ENCODE peak calls at places on chromosome 3, in six cellular contexts. One of them, this sample, is unnamed.

GRCh38 chr3:191170097-191170496 is 28.9 kb upstream of the OSTN start:
- DNase-seq in cardiac fibroblast: no peak
- DNase-seq in nephron progenitor cell: no peak
- DNase-seq in stimulated activated naive CD8-positive, alpha-beta T cell treated with anti-CD3 and anti-CD28 coated beads, Interleukin-15, amount 100 ng/mL, for 72 hours: no peak
- DNase-seq in SW 1271: no peak
- DNase-seq in stimulated activated CD4-positive, alpha-beta T cell treated with anti-CD3 and anti-CD28 coated beads, Interleukin-2, amount 100 ng/mL, for 48 hours: no peak
- DNase-seq in this sample: no peak

GRCh38 chr3:188578579-188579363 is 424.8 kb downstream of the LPP start:
- DNase-seq in cardiac fibroblast: peak; percentile 93
- DNase-seq in nephron progenitor cell: no peak
- DNase-seq in stimulated activated naive CD8-positive, alpha-beta T cell treated with anti-CD3 and anti-CD28 coated beads, Interleukin-15, amount 100 ng/mL, for 72 hours: no peak
- DNase-seq in SW 1271: no peak
- DNase-seq in stimulated activated CD4-positive, alpha-beta T cell treated with anti-CD3 and anti-CD28 coated beads, Interleukin-2, amount 100 ng/mL, for 48 hours: no peak
- DNase-seq in this sample: peak; percentile 33

GRCh38 chr3:179067839-179068238 is 3.8 kb downstream of the ZMAT3 start:
- DNase-seq in cardiac fibroblast: peak; percentile 8
- DNase-seq in nephron progenitor cell: no peak
- DNase-seq in stimulated activated naive CD8-positive, alpha-beta T cell treated with anti-CD3 and anti-CD28 coated beads, Interleukin-15, amount 100 ng/mL, for 72 hours: no peak
- DNase-seq in SW 1271: no peak
- DNase-seq in stimulated activated CD4-positive, alpha-beta T cell treated with anti-CD3 and anti-CD28 coated beads, Interleukin-2, amount 100 ng/mL, for 48 hours: no peak
- DNase-seq in this sample: peak; percentile 78

GRCh38 chr3:30686176-30686575 is 79.8 kb downstream of the TGFBR2 start:
- DNase-seq in cardiac fibroblast: no peak
- DNase-seq in nephron progenitor cell: no peak
- DNase-seq in stimulated activated naive CD8-positive, alpha-beta T cell treated with anti-CD3 and anti-CD28 coated beads, Interleukin-15, amount 100 ng/mL, for 72 hours: no peak
- DNase-seq in SW 1271: no peak
- DNase-seq in stimulated activated CD4-positive, alpha-beta T cell treated with anti-CD3 and anti-CD28 coated beads, Interleukin-2, amount 100 ng/mL, for 48 hours: no peak
- DNase-seq in this sample: no peak

GRCh38 chr3:53890726-53891499 is 746 bp downstream of the SELENOK start:
- DNase-seq in cardiac fibroblast: peak; percentile 29
- DNase-seq in nephron progenitor cell: no peak
- DNase-seq in stimulated activated naive CD8-positive, alpha-beta T cell treated with anti-CD3 and anti-CD28 coated beads, Interleukin-15, amount 100 ng/mL, for 72 hours: peak; percentile 24
- DNase-seq in SW 1271: no peak
- DNase-seq in stimulated activated CD4-positive, alpha-beta T cell treated with anti-CD3 and anti-CD28 coated beads, Interleukin-2, amount 100 ng/mL, for 48 hours: peak; percentile 15
- DNase-seq in this sample: peak; percentile 49

GRCh38 chr3:175477651-175478224 is 618.6 kb downstream of the NAALADL2 start:
- DNase-seq in cardiac fibroblast: no peak
- DNase-seq in nephron progenitor cell: no peak
- DNase-seq in stimulated activated naive CD8-positive, alpha-beta T cell treated with anti-CD3 and anti-CD28 coated beads, Interleukin-15, amount 100 ng/mL, for 72 hours: no peak
- DNase-seq in SW 1271: no peak
- DNase-seq in stimulated activated CD4-positive, alpha-beta T cell treated with anti-CD3 and anti-CD28 coated beads, Interleukin-2, amount 100 ng/mL, for 48 hours: no peak
- DNase-seq in this sample: no peak

GRCh38 chr3:111762535-111762934 is 96.5 kb upstream of the PHLDB2 start:
- DNase-seq in cardiac fibroblast: no peak
- DNase-seq in nephron progenitor cell: no peak
- DNase-seq in stimulated activated naive CD8-positive, alpha-beta T cell treated with anti-CD3 and anti-CD28 coated beads, Interleukin-15, amount 100 ng/mL, for 72 hours: no peak
- DNase-seq in SW 1271: no peak
- DNase-seq in stimulated activated CD4-positive, alpha-beta T cell treated with anti-CD3 and anti-CD28 coated beads, Interleukin-2, amount 100 ng/mL, for 48 hours: no peak
- DNase-seq in this sample: no peak

GRCh38 chr3:21894459-21895083 is 143.6 kb upstream of the ZNF385D start:
- DNase-seq in cardiac fibroblast: peak; percentile 65
- DNase-seq in nephron progenitor cell: peak; percentile 7
- DNase-seq in stimulated activated naive CD8-positive, alpha-beta T cell treated with anti-CD3 and anti-CD28 coated beads, Interleukin-15, amount 100 ng/mL, for 72 hours: no peak
- DNase-seq in SW 1271: peak; percentile 47
- DNase-seq in stimulated activated CD4-positive, alpha-beta T cell treated with anti-CD3 and anti-CD28 coated beads, Interleukin-2, amount 100 ng/mL, for 48 hours: no peak
- DNase-seq in this sample: peak; percentile 58

GRCh38 chr3:6644070-6644929 is 216.6 kb upstream of the GRM7 start:
- DNase-seq in cardiac fibroblast: no peak
- DNase-seq in nephron progenitor cell: no peak
- DNase-seq in stimulated activated naive CD8-positive, alpha-beta T cell treated with anti-CD3 and anti-CD28 coated beads, Interleukin-15, amount 100 ng/mL, for 72 hours: no peak
- DNase-seq in SW 1271: no peak
- DNase-seq in stimulated activated CD4-positive, alpha-beta T cell treated with anti-CD3 and anti-CD28 coated beads, Interleukin-2, amount 100 ng/mL, for 48 hours: no peak
- DNase-seq in this sample: no peak

GRCh38 chr3:115436767-115437301 is 186.5 kb upstream of the GAP43 start:
- DNase-seq in cardiac fibroblast: peak; percentile 97
- DNase-seq in nephron progenitor cell: no peak
- DNase-seq in stimulated activated naive CD8-positive, alpha-beta T cell treated with anti-CD3 and anti-CD28 coated beads, Interleukin-15, amount 100 ng/mL, for 72 hours: no peak
- DNase-seq in SW 1271: peak; percentile 5
- DNase-seq in stimulated activated CD4-positive, alpha-beta T cell treated with anti-CD3 and anti-CD28 coated beads, Interleukin-2, amount 100 ng/mL, for 48 hours: no peak
- DNase-seq in this sample: peak; percentile 52

GRCh38 chr3:83230376-83230775 is 1468.9 kb upstream of the GBE1 start:
- DNase-seq in cardiac fibroblast: no peak
- DNase-seq in nephron progenitor cell: no peak
- DNase-seq in stimulated activated naive CD8-positive, alpha-beta T cell treated with anti-CD3 and anti-CD28 coated beads, Interleukin-15, amount 100 ng/mL, for 72 hours: no peak
- DNase-seq in SW 1271: no peak
- DNase-seq in stimulated activated CD4-positive, alpha-beta T cell treated with anti-CD3 and anti-CD28 coated beads, Interleukin-2, amount 100 ng/mL, for 48 hours: no peak
- DNase-seq in this sample: no peak

GRCh38 chr3:99542771-99543518 is 95.4 kb upstream of the COL8A1 start:
- DNase-seq in cardiac fibroblast: peak; percentile 70
- DNase-seq in nephron progenitor cell: no peak
- DNase-seq in stimulated activated naive CD8-positive, alpha-beta T cell treated with anti-CD3 and anti-CD28 coated beads, Interleukin-15, amount 100 ng/mL, for 72 hours: no peak
- DNase-seq in SW 1271: peak; percentile 79
- DNase-seq in stimulated activated CD4-positive, alpha-beta T cell treated with anti-CD3 and anti-CD28 coated beads, Interleukin-2, amount 100 ng/mL, for 48 hours: no peak
- DNase-seq in this sample: no peak

GRCh38 chr3:12659316-12660015 is 4.5 kb downstream of the RAF1 start:
- DNase-seq in cardiac fibroblast: no peak
- DNase-seq in nephron progenitor cell: no peak
- DNase-seq in stimulated activated naive CD8-positive, alpha-beta T cell treated with anti-CD3 and anti-CD28 coated beads, Interleukin-15, amount 100 ng/mL, for 72 hours: no peak
- DNase-seq in SW 1271: no peak
- DNase-seq in stimulated activated CD4-positive, alpha-beta T cell treated with anti-CD3 and anti-CD28 coated beads, Interleukin-2, amount 100 ng/mL, for 48 hours: no peak
- DNase-seq in this sample: no peak

GRCh38 chr3:14646150-14646573 is 5.4 kb upstream of the CCDC174 start:
- DNase-seq in cardiac fibroblast: no peak
- DNase-seq in nephron progenitor cell: no peak
- DNase-seq in stimulated activated naive CD8-positive, alpha-beta T cell treated with anti-CD3 and anti-CD28 coated beads, Interleukin-15, amount 100 ng/mL, for 72 hours: no peak
- DNase-seq in SW 1271: no peak
- DNase-seq in stimulated activated CD4-positive, alpha-beta T cell treated with anti-CD3 and anti-CD28 coated beads, Interleukin-2, amount 100 ng/mL, for 48 hours: no peak
- DNase-seq in this sample: no peak

GRCh38 chr3:5298453-5298852 is 110.9 kb downstream of the EDEM1 start:
- DNase-seq in cardiac fibroblast: no peak
- DNase-seq in nephron progenitor cell: no peak
- DNase-seq in stimulated activated naive CD8-positive, alpha-beta T cell treated with anti-CD3 and anti-CD28 coated beads, Interleukin-15, amount 100 ng/mL, for 72 hours: no peak
- DNase-seq in SW 1271: no peak
- DNase-seq in stimulated activated CD4-positive, alpha-beta T cell treated with anti-CD3 and anti-CD28 coated beads, Interleukin-2, amount 100 ng/mL, for 48 hours: no peak
- DNase-seq in this sample: no peak

GRCh38 chr3:112084980-112085697 is 1.1 kb upstream of the C3orf52 start:
- DNase-seq in cardiac fibroblast: no peak
- DNase-seq in nephron progenitor cell: no peak
- DNase-seq in stimulated activated naive CD8-positive, alpha-beta T cell treated with anti-CD3 and anti-CD28 coated beads, Interleukin-15, amount 100 ng/mL, for 72 hours: no peak
- DNase-seq in SW 1271: no peak
- DNase-seq in stimulated activated CD4-positive, alpha-beta T cell treated with anti-CD3 and anti-CD28 coated beads, Interleukin-2, amount 100 ng/mL, for 48 hours: no peak
- DNase-seq in this sample: no peak

GRCh38 chr3:6189384-6189783 is 671.5 kb upstream of the GRM7 start:
- DNase-seq in cardiac fibroblast: no peak
- DNase-seq in nephron progenitor cell: no peak
- DNase-seq in stimulated activated naive CD8-positive, alpha-beta T cell treated with anti-CD3 and anti-CD28 coated beads, Interleukin-15, amount 100 ng/mL, for 72 hours: no peak
- DNase-seq in SW 1271: no peak
- DNase-seq in stimulated activated CD4-positive, alpha-beta T cell treated with anti-CD3 and anti-CD28 coated beads, Interleukin-2, amount 100 ng/mL, for 48 hours: no peak
- DNase-seq in this sample: no peak

GRCh38 chr3:159734681-159735080 is 254.0 kb upstream of the IL12A start:
- DNase-seq in cardiac fibroblast: no peak
- DNase-seq in nephron progenitor cell: no peak
- DNase-seq in stimulated activated naive CD8-positive, alpha-beta T cell treated with anti-CD3 and anti-CD28 coated beads, Interleukin-15, amount 100 ng/mL, for 72 hours: no peak
- DNase-seq in SW 1271: no peak
- DNase-seq in stimulated activated CD4-positive, alpha-beta T cell treated with anti-CD3 and anti-CD28 coated beads, Interleukin-2, amount 100 ng/mL, for 48 hours: no peak
- DNase-seq in this sample: no peak

GRCh38 chr3:164040991-164041390 is 1037.3 kb downstream of the SI start:
- DNase-seq in cardiac fibroblast: no peak
- DNase-seq in nephron progenitor cell: no peak
- DNase-seq in stimulated activated naive CD8-positive, alpha-beta T cell treated with anti-CD3 and anti-CD28 coated beads, Interleukin-15, amount 100 ng/mL, for 72 hours: no peak
- DNase-seq in SW 1271: no peak
- DNase-seq in stimulated activated CD4-positive, alpha-beta T cell treated with anti-CD3 and anti-CD28 coated beads, Interleukin-2, amount 100 ng/mL, for 48 hours: no peak
- DNase-seq in this sample: no peak

GRCh38 chr3:64892664-64893309 is 205.0 kb upstream of the ADAMTS9 start:
- DNase-seq in cardiac fibroblast: no peak
- DNase-seq in nephron progenitor cell: no peak
- DNase-seq in stimulated activated naive CD8-positive, alpha-beta T cell treated with anti-CD3 and anti-CD28 coated beads, Interleukin-15, amount 100 ng/mL, for 72 hours: no peak
- DNase-seq in SW 1271: no peak
- DNase-seq in stimulated activated CD4-positive, alpha-beta T cell treated with anti-CD3 and anti-CD28 coated beads, Interleukin-2, amount 100 ng/mL, for 48 hours: no peak
- DNase-seq in this sample: no peak

GRCh38 chr3:196477678-196478077 is 25.9 kb downstream of the RNF168 start:
- DNase-seq in cardiac fibroblast: no peak
- DNase-seq in nephron progenitor cell: no peak
- DNase-seq in stimulated activated naive CD8-positive, alpha-beta T cell treated with anti-CD3 and anti-CD28 coated beads, Interleukin-15, amount 100 ng/mL, for 72 hours: no peak
- DNase-seq in SW 1271: no peak
- DNase-seq in stimulated activated CD4-positive, alpha-beta T cell treated with anti-CD3 and anti-CD28 coated beads, Interleukin-2, amount 100 ng/mL, for 48 hours: no peak
- DNase-seq in this sample: no peak

GRCh38 chr3:16130066-16130465 is 44.4 kb upstream of the GALNT15 start:
- DNase-seq in cardiac fibroblast: peak; percentile 89
- DNase-seq in nephron progenitor cell: no peak
- DNase-seq in stimulated activated naive CD8-positive, alpha-beta T cell treated with anti-CD3 and anti-CD28 coated beads, Interleukin-15, amount 100 ng/mL, for 72 hours: no peak
- DNase-seq in SW 1271: no peak
- DNase-seq in stimulated activated CD4-positive, alpha-beta T cell treated with anti-CD3 and anti-CD28 coated beads, Interleukin-2, amount 100 ng/mL, for 48 hours: no peak
- DNase-seq in this sample: no peak

GRCh38 chr3:31013843-31014242 is 119.4 kb upstream of the GADL1 start:
- DNase-seq in cardiac fibroblast: no peak
- DNase-seq in nephron progenitor cell: no peak
- DNase-seq in stimulated activated naive CD8-positive, alpha-beta T cell treated with anti-CD3 and anti-CD28 coated beads, Interleukin-15, amount 100 ng/mL, for 72 hours: no peak
- DNase-seq in SW 1271: no peak
- DNase-seq in stimulated activated CD4-positive, alpha-beta T cell treated with anti-CD3 and anti-CD28 coated beads, Interleukin-2, amount 100 ng/mL, for 48 hours: no peak
- DNase-seq in this sample: no peak

GRCh38 chr3:61637088-61638051 is 76.0 kb downstream of the PTPRG start:
- DNase-seq in cardiac fibroblast: peak; percentile 28
- DNase-seq in nephron progenitor cell: no peak
- DNase-seq in stimulated activated naive CD8-positive, alpha-beta T cell treated with anti-CD3 and anti-CD28 coated beads, Interleukin-15, amount 100 ng/mL, for 72 hours: no peak
- DNase-seq in SW 1271: no peak
- DNase-seq in stimulated activated CD4-positive, alpha-beta T cell treated with anti-CD3 and anti-CD28 coated beads, Interleukin-2, amount 100 ng/mL, for 48 hours: no peak
- DNase-seq in this sample: peak; percentile 47

GRCh38 chr3:129610276-129610675 is 3.8 kb upstream of the PLXND1 start:
- DNase-seq in cardiac fibroblast: no peak
- DNase-seq in nephron progenitor cell: no peak
- DNase-seq in stimulated activated naive CD8-positive, alpha-beta T cell treated with anti-CD3 and anti-CD28 coated beads, Interleukin-15, amount 100 ng/mL, for 72 hours: no peak
- DNase-seq in SW 1271: no peak
- DNase-seq in stimulated activated CD4-positive, alpha-beta T cell treated with anti-CD3 and anti-CD28 coated beads, Interleukin-2, amount 100 ng/mL, for 48 hours: no peak
- DNase-seq in this sample: peak; percentile 57

GRCh38 chr3:30007668-30008067 is 598.7 kb upstream of the TGFBR2 start:
- DNase-seq in cardiac fibroblast: no peak
- DNase-seq in nephron progenitor cell: no peak
- DNase-seq in stimulated activated naive CD8-positive, alpha-beta T cell treated with anti-CD3 and anti-CD28 coated beads, Interleukin-15, amount 100 ng/mL, for 72 hours: no peak
- DNase-seq in SW 1271: no peak
- DNase-seq in stimulated activated CD4-positive, alpha-beta T cell treated with anti-CD3 and anti-CD28 coated beads, Interleukin-2, amount 100 ng/mL, for 48 hours: no peak
- DNase-seq in this sample: peak; percentile 16

GRCh38 chr3:156171517-156172267 is 51.3 kb downstream of the KCNAB1 start:
- DNase-seq in cardiac fibroblast: no peak
- DNase-seq in nephron progenitor cell: no peak
- DNase-seq in stimulated activated naive CD8-positive, alpha-beta T cell treated with anti-CD3 and anti-CD28 coated beads, Interleukin-15, amount 100 ng/mL, for 72 hours: no peak
- DNase-seq in SW 1271: no peak
- DNase-seq in stimulated activated CD4-positive, alpha-beta T cell treated with anti-CD3 and anti-CD28 coated beads, Interleukin-2, amount 100 ng/mL, for 48 hours: no peak
- DNase-seq in this sample: no peak

GRCh38 chr3:103184772-103185171 is 750.0 kb downstream of the ZPLD1 start:
- DNase-seq in cardiac fibroblast: no peak
- DNase-seq in nephron progenitor cell: no peak
- DNase-seq in stimulated activated naive CD8-positive, alpha-beta T cell treated with anti-CD3 and anti-CD28 coated beads, Interleukin-15, amount 100 ng/mL, for 72 hours: no peak
- DNase-seq in SW 1271: no peak
- DNase-seq in stimulated activated CD4-positive, alpha-beta T cell treated with anti-CD3 and anti-CD28 coated beads, Interleukin-2, amount 100 ng/mL, for 48 hours: no peak
- DNase-seq in this sample: no peak

This sample was measured in lung microvascular endothelial cell.